ENCODE peak calls at places on chromosomes 2 and 18, in six cellular contexts. L is IMR-90, X is neuronal stem cell, V is H1, H is H9, B is trophoblast cell. D is an unnamed sample.

GRCh38 chr2:105841551-105841950 is 96.8 kb downstream of the NCK2 start:
- DNase-seq in L (no peak), X (no peak), V (no peak), H (no peak), B (no peak), D (no peak)

GRCh38 chr2:165778653-165779451 is 15.2 kb downstream of the GALNT3 start:
- DNase-seq in L (no peak), X (no peak), V (no peak), H (peak; percentile 43), B (peak; percentile 58), D (no peak)

GRCh38 chr18:71899183-71899582 is 645.0 kb downstream of the CBLN2 start:
- DNase-seq in L (no peak), X (no peak), V (no peak), H (no peak), B (no peak), D (no peak)

GRCh38 chr18:33916200-33916599 is 308.5 kb downstream of the NOL4 start:
- DNase-seq in L (no peak), X (no peak), V (no peak), H (peak; percentile 31), B (no peak), D (no peak)

GRCh38 chr2:42138163-42139016 is 30.8 kb upstream of the EML4 start:
- DNase-seq in L (peak; percentile 98), X (no peak), V (no peak), H (no peak), B (no peak), D (peak; percentile 90)

GRCh38 chr18:907880-908512 is 3.3 kb downstream of the ADCYAP1 start:
- DNase-seq in L (no peak), X (no peak), V (peak; percentile 59), H (peak; percentile 34), B (no peak), D (no peak)

GRCh38 chr2:29050591-29050990 is 23.7 kb downstream of the PCARE start:
- DNase-seq in L (no peak), X (no peak), V (no peak), H (no peak), B (no peak), D (no peak)

GRCh38 chr2:5661362-5661761 is 30.8 kb upstream of the SOX11 start:
- DNase-seq in L (no peak), X (no peak), V (no peak), H (no peak), B (no peak), D (no peak)

GRCh38 chr2:131509615-131510014 is 17.4 kb upstream of the MZT2A start:
- DNase-seq in L (no peak), X (no peak), V (no peak), H (no peak), B (no peak), D (no peak)

GRCh38 chr2:68987051-68987503 is 12.6 kb downstream of the GKN1 start:
- DNase-seq in L (no peak), X (no peak), V (no peak), H (no peak), B (no peak), D (no peak)

GRCh38 chr2:69227717-69228116 is 159.3 kb downstream of the GFPT1 start:
- DNase-seq in L (no peak), X (no peak), V (no peak), H (no peak), B (no peak), D (no peak)

GRCh38 chr2:218024336-218024735 is 21.5 kb upstream of the TNS1 start:
- DNase-seq in L (no peak), X (no peak), V (peak; percentile 20), H (peak; percentile 16), B (no peak), D (no peak)

GRCh38 chr2:12286347-12286746 is 430.4 kb upstream of the TRIB2 start:
- DNase-seq in L (no peak), X (no peak), V (no peak), H (no peak), B (no peak), D (no peak)

GRCh38 chr18:22609642-22610041 is 191.9 kb upstream of the CTAGE1 start:
- DNase-seq in L (peak; percentile 16), X (no peak), V (no peak), H (no peak), B (peak; percentile 74), D (no peak)

GRCh38 chr2:39696838-39697237 is 31.1 kb downstream of the TMEM178A start:
- DNase-seq in L (peak; percentile 87), X (no peak), V (no peak), H (no peak), B (no peak), D (peak; percentile 76)

GRCh38 chr18:45384137-45384998 is 230.9 kb upstream of the SLC14A2 start:
- DNase-seq in L (peak; percentile 35), X (peak; percentile 70), V (peak; percentile 86), H (peak; percentile 72), B (peak; percentile 49), D (peak; percentile 51)

GRCh38 chr2:98148968-98149697 is 62.2 kb downstream of the VWA3B start:
- DNase-seq in L (peak; percentile 62), X (no peak), V (no peak), H (peak; percentile 46), B (peak; percentile 5), D (peak; percentile 28)

GRCh38 chr18:41940506-41941215 is 14.4 kb upstream of the PIK3C3 start:
- DNase-seq in L (peak; percentile 97), X (no peak), V (no peak), H (peak; percentile 33), B (peak; percentile 90), D (peak; percentile 92)

GRCh38 chr18:26040051-26040656 is 50.3 kb downstream of the SS18 start:
- DNase-seq in L (no peak), X (no peak), V (no peak), H (no peak), B (no peak), D (no peak)

GRCh38 chr2:151771599-151772358 is 37.5 kb upstream of the NEB start:
- DNase-seq in L (peak; percentile 94), X (no peak), V (no peak), H (no peak), B (peak; percentile 90), D (peak; percentile 51)

GRCh38 chr2:218357194-218358177 is 829 bp downstream of the CATIP start:
- DNase-seq in L (no peak), X (no peak), V (no peak), H (no peak), B (peak; percentile 97), D (no peak)

GRCh38 chr2:70144443-70145167 is 46.2 kb downstream of the C2orf42 start:
- DNase-seq in L (no peak), X (no peak), V (no peak), H (no peak), B (no peak), D (no peak)

GRCh38 chr18:7647500-7647899 is 80.4 kb downstream of the PTPRM start:
- DNase-seq in L (no peak), X (no peak), V (no peak), H (no peak), B (no peak), D (no peak)

DNA sequence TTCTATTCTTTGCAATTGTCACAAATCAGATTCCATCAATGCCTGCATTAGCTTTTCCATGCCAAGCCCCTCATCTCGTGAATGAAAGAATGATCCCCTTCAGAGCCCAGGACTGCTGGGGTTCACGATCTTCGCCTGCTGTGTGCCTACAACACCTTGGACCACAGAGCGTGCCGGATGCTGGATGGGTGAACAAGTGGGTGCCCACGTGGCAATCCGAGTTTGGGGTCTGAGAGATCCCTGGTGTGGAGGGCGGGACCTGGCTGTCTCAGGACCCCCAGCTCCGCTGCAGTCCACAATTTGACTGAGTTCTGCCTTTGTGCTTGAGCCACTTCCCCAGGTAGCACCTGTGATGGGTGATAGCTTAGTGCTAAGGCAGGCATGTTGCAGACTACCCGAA is 317.0 kb downstream of the GALR1 start:
- DNase-seq in L (no peak), X (no peak), V (no peak), H (no peak), B (no peak), D (no peak)
- H2AFZ ChIP-seq in L (no peak overlapping the region), X (no peak overlapping the region), V (no peak overlapping the region), H (no peak overlapping the region), B (no peak overlapping the region), D (no peak overlapping the region)

DNA sequence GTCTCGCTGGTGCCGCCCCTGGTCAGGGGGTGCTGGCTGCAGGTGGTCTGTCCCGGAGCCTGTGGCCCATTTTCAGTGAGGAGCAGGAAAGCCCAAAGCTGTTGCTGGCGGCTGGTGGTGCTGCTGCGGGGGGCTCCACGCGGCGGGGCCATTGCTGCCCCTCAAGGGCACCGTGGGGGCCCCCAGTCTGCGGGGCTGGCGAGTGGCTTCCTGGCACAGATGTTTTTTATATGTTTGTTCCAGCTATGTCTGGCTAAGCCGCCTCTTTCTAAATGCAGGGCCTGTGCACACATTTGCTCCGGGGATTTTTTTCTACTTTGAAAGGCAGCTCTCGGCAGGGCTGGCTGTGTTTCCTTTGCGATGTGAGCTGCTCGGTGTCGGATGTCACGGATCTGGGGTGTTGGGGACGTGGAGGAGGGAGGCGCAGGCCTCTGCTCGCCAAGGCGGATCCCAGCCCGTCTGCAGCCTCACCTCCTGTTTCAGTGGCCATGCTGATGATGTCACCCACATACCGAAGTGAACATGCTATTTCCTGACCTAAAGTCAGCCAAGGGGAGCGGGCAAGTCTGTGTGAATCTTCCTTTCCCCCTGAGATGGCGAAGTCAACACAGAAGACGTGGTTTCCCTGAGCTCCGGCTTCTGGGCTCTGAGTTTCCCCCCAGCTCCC is 112.0 kb upstream of the CTDP1 start:
- DNase-seq in L (peak; percentile 98), X (peak; percentile 58), V (no peak), H (peak; percentile 81), B (no peak), D (peak; percentile 84)
- H3K4ac ChIP-seq in L (peak overlapping the region; percentile 93), X (no peak overlapping the region), V (no peak overlapping the region), H (no peak overlapping the region), B (no peak overlapping the region), D (peak overlapping the region; percentile 83)

GRCh38 chr2:31207790-31208189 is 9.5 kb downstream of the CAPN14 start:
- DNase-seq in L (no peak), X (peak; percentile 17), V (peak; percentile 35), H (no peak), B (peak; percentile 32), D (no peak)
- H2AFZ ChIP-seq in L (no peak overlapping the region), X (no peak overlapping the region), V (no peak overlapping the region), H (no peak overlapping the region), B (no peak overlapping the region), D (no peak overlapping the region)

DNA sequence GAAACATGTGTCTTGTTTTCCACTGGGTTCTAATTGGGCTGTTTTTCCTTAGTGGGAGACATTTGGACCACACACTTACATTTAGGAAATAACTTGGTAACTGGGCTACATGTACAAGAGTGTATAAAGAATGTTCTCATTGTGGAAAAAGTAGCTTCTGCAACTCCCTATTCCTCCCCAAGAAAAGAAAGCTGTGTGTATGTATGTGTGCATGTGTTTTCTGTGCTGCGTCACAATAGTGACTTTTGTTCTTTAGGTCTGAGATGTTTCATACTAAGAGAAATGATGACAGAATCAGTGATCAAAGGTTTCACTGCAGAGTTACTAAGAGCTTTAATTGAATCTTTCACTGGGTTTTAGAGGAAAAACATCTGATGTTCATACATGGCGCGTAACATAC is 82.7 kb downstream of the TANC1 start:
- DNase-seq in L (no peak), X (no peak), V (no peak), H (no peak), B (no peak), D (no peak)
- H3K4ac ChIP-seq in L (no peak overlapping the region), X (no peak overlapping the region), V (no peak overlapping the region), H (no peak overlapping the region), B (no peak overlapping the region), D (no peak overlapping the region)